ENCODE peak calls at places on chromosomes 16 and 17, in six cellular contexts. Z, J, Y, C, W and D are unnamed samples.

GRCh38 chr17:73429440-73430164 is 117.8 kb upstream of the CDC42EP4 start:
- DNase-seq in Z (peak; percentile 98), J (peak; percentile 80), Y (peak; percentile 91), C (peak; percentile 60), W (peak; percentile 84), D (peak; percentile 69)

GRCh38 chr16:24609740-24610420 is 70.5 kb downstream of the RBBP6 start:
- DNase-seq in Z (peak; percentile 69), J (peak; percentile 44), Y (peak; percentile 60), C (peak; percentile 31), W (peak; percentile 52), D (peak; percentile 73)

GRCh38 chr17:82497483-82498405 is 21.8 kb upstream of the FOXK2 start:
- DNase-seq in Z (peak; percentile 68), J (peak; percentile 40), Y (no peak), C (peak; percentile 82), W (peak; percentile 96), D (peak; percentile 74)

GRCh38 chr17:33940769-33941168 is 314.3 kb upstream of the CCL2 start:
- DNase-seq in Z (no peak), J (no peak), Y (no peak), C (no peak), W (no peak), D (no peak)

GRCh38 chr17:57455063-57455914 is 199.0 kb downstream of the MSI2 start:
- DNase-seq in Z (no peak), J (no peak), Y (no peak), C (peak; percentile 57), W (no peak), D (peak; percentile 43)

GRCh38 chr16:5916711-5917191 is 819.2 kb upstream of the EEF2KMT start:
- DNase-seq in Z (no peak), J (no peak), Y (no peak), C (no peak), W (no peak), D (no peak)

GRCh38 chr17:78474631-78475146 is 96.2 kb downstream of the PGS1 start:
- DNase-seq in Z (no peak), J (no peak), Y (no peak), C (no peak), W (peak; percentile 42), D (no peak)

GRCh38 chr16:87832137-87832527 is 37.2 kb downstream of the SLC7A5 start:
- DNase-seq in Z (no peak), J (no peak), Y (no peak), C (no peak), W (no peak), D (no peak)

GRCh38 chr16:27177031-27177774 is 26.1 kb upstream of the KDM8 start:
- DNase-seq in Z (no peak), J (no peak), Y (no peak), C (peak; percentile 93), W (peak; percentile 25), D (peak; percentile 68)

GRCh38 chr17:40914456-40914855 is 23.0 kb downstream of the KRT23 start:
- DNase-seq in Z (no peak), J (no peak), Y (no peak), C (no peak), W (no peak), D (no peak)

GRCh38 chr17:40915721-40916256 is 21.7 kb downstream of the KRT23 start:
- DNase-seq in Z (no peak), J (no peak), Y (no peak), C (peak; percentile 77), W (peak; percentile 89), D (peak; percentile 74)

GRCh38 chr17:40912506-40913220 is 24.8 kb downstream of the KRT23 start:
- DNase-seq in Z (no peak), J (no peak), Y (no peak), C (no peak), W (peak; percentile 86), D (no peak)

GRCh38 chr17:40916366-40916765 is 21.1 kb downstream of the KRT23 start:
- DNase-seq in Z (no peak), J (no peak), Y (no peak), C (no peak), W (peak; percentile 97), D (no peak)

DNA sequence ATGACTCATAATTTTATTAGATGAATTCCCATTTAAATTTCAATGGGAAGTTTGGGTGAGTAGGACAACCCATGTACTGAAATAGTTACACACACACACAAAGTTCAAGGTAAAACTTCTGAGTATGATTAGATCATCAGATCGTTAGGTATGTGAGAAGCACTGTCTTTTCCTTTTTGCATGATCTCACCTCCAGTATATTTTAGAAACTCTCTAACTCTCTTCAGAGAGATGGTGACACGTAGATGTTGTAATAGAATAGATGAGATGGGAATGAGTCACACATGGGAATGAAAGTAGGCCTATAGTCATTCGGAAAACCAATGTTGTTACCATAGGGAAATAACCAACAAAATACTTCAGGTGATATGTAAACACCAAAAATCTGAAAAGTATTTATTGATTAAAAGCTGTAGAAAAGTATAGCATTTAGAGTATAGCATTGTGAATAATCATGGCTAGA is 22.2 kb downstream of the KRT23 start:
- DNase-seq in Z (no peak), J (no peak), Y (no peak), C (peak; percentile 98), W (peak; percentile 96), D (peak; percentile 96)
- H4K91ac ChIP-seq in Z (no peak overlapping the region), J (no peak overlapping the region), Y (no peak overlapping the region), C (no peak overlapping the region), W (no peak overlapping the region), D (no peak overlapping the region)

GRCh38 chr17:75616521-75617122 is 16.6 kb upstream of the SMIM5 start:
- DNase-seq in Z (no peak), J (no peak), Y (no peak), C (no peak), W (no peak), D (no peak)

GRCh38 chr17:75614556-75615270 is 18.5 kb upstream of the SMIM5 start:
- DNase-seq in Z (no peak), J (no peak), Y (no peak), C (no peak), W (no peak), D (no peak)

GRCh38 chr17:75617675-75618074 is 15.6 kb upstream of the SMIM5 start:
- DNase-seq in Z (no peak), J (no peak), Y (no peak), C (no peak), W (no peak), D (no peak)

GRCh38 chr17:75615301-75615700 is 17.9 kb upstream of the SMIM5 start:
- DNase-seq in Z (no peak), J (no peak), Y (peak; percentile 70), C (no peak), W (no peak), D (no peak)

GRCh38 chr17:75617218-75617617 is 16.0 kb upstream of the SMIM5 start:
- DNase-seq in Z (no peak), J (no peak), Y (no peak), C (no peak), W (no peak), D (no peak)
- H3K23ac ChIP-seq in Z (no peak overlapping the region), J (no peak overlapping the region), Y (no peak overlapping the region), C (no peak overlapping the region), W (no peak overlapping the region), D (no peak overlapping the region)

DNA sequence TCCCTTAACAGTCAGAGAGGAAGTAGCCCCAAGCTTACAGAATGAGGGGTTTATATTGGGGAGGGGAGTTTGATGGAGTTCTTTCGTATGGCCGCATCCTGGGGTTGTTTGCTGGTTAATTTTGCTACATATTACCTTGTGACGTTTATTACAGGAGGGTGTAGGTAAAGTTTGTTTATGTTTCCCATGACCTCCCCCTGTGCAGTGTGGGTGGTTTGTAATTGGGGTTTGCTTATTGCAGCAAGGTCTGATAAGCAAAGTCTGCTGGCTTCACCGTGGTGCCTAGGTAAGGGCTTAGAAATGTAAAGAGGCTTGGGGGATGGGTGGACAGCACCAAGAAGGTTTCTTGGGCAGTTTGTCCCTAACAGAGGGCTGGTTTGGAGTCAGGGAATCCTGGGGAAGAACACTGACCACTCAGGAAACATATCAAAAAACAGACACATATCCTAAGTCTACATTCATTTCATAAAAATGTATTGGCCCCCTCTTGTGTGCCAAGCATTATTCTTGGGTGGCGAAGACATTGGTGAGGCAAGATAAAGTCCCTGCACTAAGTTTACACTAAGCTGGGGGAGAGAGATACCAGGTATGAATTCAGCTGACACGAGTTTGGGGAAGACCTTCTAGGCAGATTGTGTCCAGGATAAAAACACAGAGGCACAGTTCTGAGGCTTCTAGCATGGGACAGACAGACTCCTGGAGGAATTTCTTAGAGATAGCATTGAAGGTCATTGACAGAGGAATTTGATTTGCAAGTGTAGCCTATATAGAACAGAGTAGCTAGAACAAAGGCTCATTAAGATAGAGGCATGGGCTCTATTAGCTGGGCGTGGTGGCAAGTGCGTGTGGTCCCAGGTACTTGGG is 9.6 kb downstream of the ZNF764 start:
- DNase-seq in Z (no peak), J (no peak), Y (no peak), C (no peak), W (no peak), D (no peak)
- H2AK5ac ChIP-seq in Z (no peak overlapping the region), J (no peak overlapping the region), Y (no peak overlapping the region), C (no peak overlapping the region), W (no peak overlapping the region), D (peak overlapping the region; percentile 21)

DNA sequence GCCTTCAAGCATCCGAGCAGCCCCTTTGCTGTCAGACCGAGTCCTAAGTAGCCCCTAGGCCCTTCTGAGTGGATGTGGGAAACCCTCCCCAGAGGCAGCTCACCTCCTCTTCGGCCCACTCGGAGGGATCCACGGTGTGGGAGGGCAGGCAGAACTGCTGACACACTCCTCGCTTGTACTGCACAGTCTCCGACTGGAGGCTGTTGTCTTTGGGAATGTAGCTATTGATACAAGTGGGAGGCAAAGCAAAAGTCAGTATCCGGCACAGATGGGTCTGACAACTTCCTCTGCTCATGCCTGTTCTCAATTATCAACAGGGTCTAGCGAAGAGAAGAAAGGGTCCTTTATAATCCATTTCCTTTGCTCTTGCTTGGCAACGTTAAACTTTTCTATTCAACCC is 25.9 kb upstream of the FOXJ1 start:
- DNase-seq in Z (no peak), J (no peak), Y (no peak), C (no peak), W (no peak), D (no peak)
- H4K91ac ChIP-seq in Z (no peak overlapping the region), J (no peak overlapping the region), Y (no peak overlapping the region), C (no peak overlapping the region), W (no peak overlapping the region), D (no peak overlapping the region)

GRCh38 chr16:68313116-68313515 is 2.3 kb downstream of the PRMT7 start:
- DNase-seq in Z (no peak), J (no peak), Y (no peak), C (no peak), W (no peak), D (no peak)

GRCh38 chr16:68309798-68310197 is 948 bp downstream of the SLC7A6OS start:
- DNase-seq in Z (no peak), J (no peak), Y (no peak), C (no peak), W (peak; percentile 23), D (no peak)

GRCh38 chr16:68306633-68307032 is 4.1 kb downstream of the SLC7A6OS start:
- DNase-seq in Z (no peak), J (no peak), Y (no peak), C (no peak), W (no peak), D (no peak)

GRCh38 chr16:68310441-68311315 is at the start of the genes PRMT7 and SLC7A6OS:
- DNase-seq in Z (peak; percentile 93), J (peak; percentile 82), Y (peak; percentile 93), C (peak; percentile 84), W (peak; percentile 88), D (peak; percentile 94)

GRCh38 chr16:68311316-68311620 is 449 bp downstream of the PRMT7 start:
- DNase-seq in Z (no peak), J (no peak), Y (no peak), C (peak; percentile 39), W (no peak), D (peak; percentile 73)
- H3K23ac ChIP-seq in Z (no peak overlapping the region), J (peak overlapping the region; percentile 96), Y (no peak overlapping the region), C (peak overlapping the region; percentile 92), W (no peak overlapping the region), D (peak overlapping the region; percentile 57)

GRCh38 chr17:2456475-2456874 is 55.2 kb downstream of the METTL16 start:
- DNase-seq in Z (no peak), J (no peak), Y (no peak), C (no peak), W (no peak), D (no peak)
- H2AK5ac ChIP-seq in Z (no peak overlapping the region), J (no peak overlapping the region), Y (no peak overlapping the region), C (no peak overlapping the region), W (no peak overlapping the region), D (no peak overlapping the region)

GRCh38 chr16:54268340-54268739 is 18.2 kb downstream of the IRX3 start:
- DNase-seq in Z (no peak), J (no peak), Y (peak; percentile 10), C (no peak), W (no peak), D (no peak)
- H4K91ac ChIP-seq in Z (no peak overlapping the region), J (no peak overlapping the region), Y (no peak overlapping the region), C (no peak overlapping the region), W (no peak overlapping the region), D (no peak overlapping the region)